ENCODE peak calls at places on chromosomes 1 and 21, in seven cellular contexts. O is mesothelial cell of epicardium, J is Peyer's patch, B is fibroblast of pulmonary artery, H is keratinocyte, D is IMR-90, Y is WTC11. N is an unnamed sample.

GRCh38 chr1:17539526-17540254 is at the start of gene ARHGEF10L:
- DNase-seq in O (no peak), J (no peak), B (no peak), H (no peak), D (no peak), Y (no peak), N (peak)

GRCh38 chr1:236779312-236779711 is 15.8 kb upstream of the MTR start:
- DNase-seq in O (no peak), J (no peak), B (no peak), H (no peak), D (no peak), Y (no peak), N (no peak)

GRCh38 chr1:226123591-226124471 is 61.3 kb downstream of the H3-3A start:
- DNase-seq in O (no peak), J (no peak), B (no peak), H (no peak), D (peak), Y (no peak), N (no peak)

GRCh38 chr1:2430592-2430973 is 18.2 kb upstream of the PEX10 start:
- DNase-seq in O (no peak), J (no peak), B (no peak), H (no peak), D (no peak), Y (no peak), N (no peak)

GRCh38 chr1:56077223-56077622 is 502.1 kb downstream of the PLPP3 start:
- DNase-seq in O (no peak), J (no peak), B (no peak), H (no peak), D (no peak), Y (no peak), N (no peak)

GRCh38 chr1:50271968-50272578 is 151.2 kb downstream of the DMRTA2 start:
- DNase-seq in O (no peak), J (no peak), B (no peak), H (no peak), D (no peak), Y (peak), N (peak)

GRCh38 chr1:34985063-34985770 is at the start of gene TMEM35B:
- DNase-seq in O (peak), J (peak), B (peak), H (no peak), D (peak), Y (peak), N (peak)

GRCh38 chr1:212285685-212286436 is 651 bp downstream of the PPP2R5A start:
- DNase-seq in O (peak), J (peak), B (peak), H (no peak), D (peak), Y (peak), N (peak)

GRCh38 chr21:45072166-45072962 is 2.0 kb upstream of the ADARB1 start:
- DNase-seq in O (no peak), J (no peak), B (no peak), H (no peak), D (no peak), Y (no peak), N (no peak)

GRCh38 chr1:203557390-203557789 is 63.4 kb downstream of the OPTC start:
- DNase-seq in O (no peak), J (no peak), B (peak), H (no peak), D (peak), Y (no peak), N (no peak)

GRCh38 chr1:64856564-64856963 is 109.8 kb downstream of the JAK1 start:
- DNase-seq in O (no peak), J (no peak), B (peak), H (no peak), D (peak), Y (no peak), N (no peak)

GRCh38 chr1:201184734-201185453 is 5.7 kb upstream of the IGFN1 start:
- DNase-seq in O (no peak), J (no peak), B (peak), H (no peak), D (peak), Y (peak), N (no peak)

GRCh38 chr1:216846339-216846738 is 123.1 kb upstream of the ESRRG start:
- DNase-seq in O (no peak), J (no peak), B (no peak), H (no peak), D (no peak), Y (no peak), N (no peak)

GRCh38 chr1:20634065-20634593 is 871 bp downstream of the PINK1 start:
- DNase-seq in O (no peak), J (no peak), B (no peak), H (no peak), D (no peak), Y (no peak), N (no peak)

GRCh38 chr21:46142581-46143473 is 12.6 kb downstream of the FTCD start:
- DNase-seq in O (no peak), J (no peak), B (no peak), H (no peak), D (no peak), Y (no peak), N (no peak)

GRCh38 chr21:25983745-25984144 is 186.8 kb downstream of the APP start:
- DNase-seq in O (no peak), J (no peak), B (peak), H (no peak), D (no peak), Y (no peak), N (no peak)

GRCh38 chr1:111647738-111648137 is 28.1 kb downstream of the RAP1A start:
- DNase-seq in O (no peak), J (no peak), B (no peak), H (no peak), D (no peak), Y (no peak), N (no peak)

GRCh38 chr1:107787299-107787698 is 177.7 kb downstream of the VAV3 start:
- DNase-seq in O (no peak), J (peak), B (no peak), H (no peak), D (no peak), Y (peak), N (no peak)

GRCh38 chr1:27410709-27411108 is 18.3 kb downstream of the GPR3 start:
- DNase-seq in O (no peak), J (no peak), B (no peak), H (no peak), D (no peak), Y (no peak), N (no peak)

DNA sequence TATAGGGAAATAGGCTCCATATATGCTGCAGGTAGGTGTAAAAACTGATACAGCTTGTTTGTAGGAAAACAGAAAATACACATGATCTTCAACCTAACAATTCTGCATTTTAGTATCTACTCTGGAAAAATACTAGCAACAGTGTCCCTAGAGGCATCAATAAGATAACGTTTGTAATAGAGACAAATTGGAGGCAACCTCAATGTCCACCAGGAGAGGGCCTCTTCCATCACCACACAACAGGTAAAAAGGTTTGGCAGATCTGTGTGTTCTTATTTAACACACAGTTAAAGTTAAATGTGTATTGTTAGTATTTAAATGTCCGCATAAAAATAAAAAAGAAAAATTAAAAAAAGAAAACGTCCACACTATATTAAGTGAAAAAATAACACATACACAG is 5.4 kb downstream of the EIF2D start:
- DNase-seq in O (no peak), J (no peak), B (peak), H (no peak), D (peak), Y (no peak), N (no peak)
- TF ChIP-seq CTCF in O (peak), J (peak), B (peak), H (peak), D (peak), Y (peak), N (peak)

GRCh38 chr1:197519741-197520334 is 251.8 kb downstream of the CRB1 start:
- DNase-seq in O (no peak), J (no peak), B (peak), H (no peak), D (peak), Y (no peak), N (no peak)
- TF ChIP-seq CTCF in O (no peak), J (no peak), B (peak), H (peak), D (peak), Y (no peak), N (peak)

DNA sequence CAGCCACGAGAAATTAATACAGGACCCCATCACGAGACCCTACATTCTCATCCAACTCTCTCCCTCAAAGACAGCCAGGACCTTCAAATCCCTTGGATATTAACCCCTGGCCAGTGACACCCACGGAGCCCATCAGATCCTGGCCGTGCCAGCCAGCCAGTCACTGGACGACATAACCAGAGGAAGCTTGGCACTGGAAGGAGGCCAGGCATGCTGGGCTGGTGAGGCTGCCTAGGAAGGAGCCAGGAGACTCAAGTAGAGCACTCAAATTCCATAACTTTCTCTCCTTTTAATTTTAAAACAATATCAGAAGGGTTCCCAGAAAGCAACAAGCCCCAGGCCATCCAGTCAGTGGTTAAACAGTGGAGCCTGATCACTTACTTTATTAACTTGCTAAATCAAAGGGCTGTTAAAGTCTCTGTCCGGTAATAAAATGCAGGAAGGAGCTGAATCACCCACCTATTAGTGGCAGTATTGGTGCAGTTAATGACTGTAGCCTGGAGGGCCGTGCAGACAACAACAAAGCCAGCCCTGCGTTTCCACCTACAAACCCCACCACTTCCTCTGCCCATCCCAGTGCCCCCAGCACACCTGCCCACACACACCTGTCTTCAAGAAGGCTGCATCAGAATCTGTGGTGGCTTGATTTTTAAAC is 78.0 kb downstream of the HIVEP3 start:
- DNase-seq in O (no peak), J (no peak), B (no peak), H (no peak), D (no peak), Y (no peak), N (no peak)
- TF ChIP-seq CTCF in O (no peak), J (no peak), B (no peak), H (no peak), D (no peak), Y (no peak), N (no peak)

DNA sequence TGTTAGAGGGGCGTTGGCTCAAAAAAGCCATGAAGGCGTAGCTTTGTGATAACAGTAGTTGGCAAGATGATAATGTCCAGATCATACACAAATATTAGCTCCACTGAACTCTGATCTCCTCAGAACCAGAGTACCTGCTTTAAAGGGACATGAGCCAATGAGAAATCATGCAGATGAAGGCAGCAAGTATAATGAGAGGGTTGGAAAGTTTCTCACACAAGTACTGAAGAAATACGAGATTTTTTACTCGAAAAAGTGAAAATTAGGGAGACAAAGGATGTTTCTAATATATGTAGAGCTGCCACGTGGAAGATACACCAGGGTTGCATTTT is 5.6 kb upstream of the ATP1B1 start:
- DNase-seq in O (no peak), J (no peak), B (no peak), H (no peak), D (no peak), Y (no peak), N (no peak)
- TF ChIP-seq CTCF in O (no peak), J (no peak), B (no peak), H (no peak), D (no peak), Y (no peak), N (no peak)

GRCh38 chr1:23720256-23720995 is 22.8 kb upstream of the ELOA start:
- DNase-seq in O (no peak), J (peak), B (no peak), H (no peak), D (peak), Y (no peak), N (no peak)

GRCh38 chr1:23719162-23719820 is 24.0 kb upstream of the ELOA start:
- DNase-seq in O (no peak), J (no peak), B (peak), H (no peak), D (peak), Y (no peak), N (no peak)

GRCh38 chr1:23722652-23723051 is 20.6 kb upstream of the ELOA start:
- DNase-seq in O (no peak), J (peak), B (no peak), H (no peak), D (no peak), Y (no peak), N (no peak)

DNA sequence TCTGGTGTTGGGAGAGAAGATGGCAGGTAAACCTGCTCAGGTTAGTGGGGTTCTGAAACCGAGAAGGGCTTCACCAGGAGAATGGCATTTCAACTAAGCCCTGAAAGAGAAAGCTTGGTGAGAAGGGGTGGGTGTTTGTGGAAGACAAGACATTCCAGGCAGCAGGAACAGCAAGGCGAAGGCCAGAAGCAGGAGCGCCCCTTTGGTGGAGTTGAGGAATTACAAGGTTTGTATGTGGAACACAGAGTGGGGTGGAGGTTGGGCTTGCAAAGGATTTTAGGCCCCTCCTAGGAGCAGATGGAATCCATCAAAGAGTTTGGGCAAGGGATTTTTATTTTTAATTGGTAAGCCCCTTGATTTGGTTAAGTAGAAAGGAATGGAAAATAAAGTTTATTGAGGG is 24.8 kb upstream of the ELOA start:
- DNase-seq in O (no peak), J (no peak), B (peak), H (no peak), D (peak), Y (peak), N (no peak)
- TF ChIP-seq CTCF in O (peak), J (no peak), B (peak), H (peak), D (peak), Y (peak), N (peak)

DNA sequence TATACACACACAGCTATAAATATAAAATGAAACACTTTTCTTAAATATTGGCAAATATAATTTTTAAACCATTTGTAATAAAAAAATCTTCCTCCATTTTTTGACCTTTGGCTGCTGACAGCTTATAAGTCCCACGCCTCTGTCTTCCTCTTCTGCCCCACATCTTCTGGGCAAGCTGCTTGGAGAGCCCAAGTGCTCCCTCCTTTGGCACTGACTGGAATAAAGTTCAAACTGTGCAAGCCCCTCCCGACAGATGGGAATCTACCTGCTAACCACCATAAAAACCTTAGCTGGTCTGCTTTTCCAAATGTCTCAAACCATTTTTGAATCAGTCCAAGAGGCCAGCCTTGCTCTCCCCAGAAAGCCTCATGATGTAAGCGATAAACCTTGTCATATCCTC is 99.7 kb downstream of the SNX7 start:
- DNase-seq in O (no peak), J (no peak), B (no peak), H (no peak), D (no peak), Y (peak), N (no peak)
- TF ChIP-seq CTCF in O (no peak), J (no peak), B (peak), H (peak), D (no peak), Y (peak), N (peak)

GRCh38 chr1:88079036-88079435 is 605.0 kb upstream of the PKN2 start:
- DNase-seq in O (no peak), J (no peak), B (peak), H (no peak), D (peak), Y (peak), N (no peak)
- TF ChIP-seq CTCF in O (peak), J (no peak), B (peak), H (peak), D (peak), Y (peak), N (peak)

DNA sequence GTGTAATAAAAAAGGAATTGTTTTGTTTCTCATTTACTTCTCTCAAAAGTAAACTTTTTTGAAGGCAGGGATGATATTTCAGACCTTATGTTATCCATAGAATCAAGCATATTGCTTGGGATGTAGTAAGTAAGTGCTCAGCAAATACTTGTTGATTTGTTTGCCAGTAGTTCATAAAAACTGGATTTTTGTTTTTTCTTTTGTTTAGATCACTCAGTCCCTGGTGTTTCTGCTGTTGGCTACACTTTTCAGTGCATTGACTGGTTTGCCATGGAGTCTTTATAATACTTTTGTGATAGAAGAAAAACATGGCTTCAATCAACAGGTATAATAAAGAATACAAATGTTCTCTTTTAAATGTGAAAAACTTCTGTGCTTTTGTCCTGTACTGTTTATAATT is 10.2 kb downstream of the ZMPSTE24 start:
- DNase-seq in O (no peak), J (no peak), B (no peak), H (no peak), D (no peak), Y (no peak), N (no peak)
- TF ChIP-seq CTCF in O (no peak), J (no peak), B (no peak), H (no peak), D (no peak), Y (no peak), N (no peak)